ENCODE peak calls at places on chromosomes 5 and 9, in seven cellular contexts. Q, F, I, L, C, A and V are unnamed samples.

GRCh38 chr9:136611606-136612005 is 51.1 kb upstream of the EGFL7 start:
- DNase-seq in Q (no peak), F (no peak), I (no peak), L (no peak), C (no peak), A (no peak), V (no peak)

GRCh38 chr5:158384535-158385421 is 525.8 kb upstream of the CLINT1 start:
- DNase-seq in Q (no peak), F (no peak), I (no peak), L (no peak), C (peak; percentile 26), A (no peak), V (no peak)

GRCh38 chr9:128807827-128808226 is 10.5 kb upstream of the ENDOG start:
- DNase-seq in Q (no peak), F (no peak), I (no peak), L (no peak), C (no peak), A (no peak), V (no peak)

GRCh38 chr9:128125575-128126354 is 1.8 kb downstream of the PTGES2 start:
- DNase-seq in Q (no peak), F (no peak), I (no peak), L (no peak), C (no peak), A (peak; percentile 49), V (peak; percentile 44)

GRCh38 chr5:12805165-12805698 is 901.0 kb upstream of the CTNND2 start:
- DNase-seq in Q (no peak), F (no peak), I (peak; percentile 12), L (no peak), C (no peak), A (no peak), V (no peak)

GRCh38 chr9:112074250-112075008 is 100.7 kb downstream of the SUSD1 start:
- DNase-seq in Q (peak; percentile 79), F (peak; percentile 56), I (peak; percentile 60), L (peak; percentile 11), C (peak; percentile 62), A (peak; percentile 83), V (peak; percentile 74)

GRCh38 chr9:129486496-129487306 is 134.2 kb downstream of the C9orf50 start:
- DNase-seq in Q (no peak), F (no peak), I (no peak), L (no peak), C (peak; percentile 97), A (no peak), V (no peak)

GRCh38 chr5:17020586-17021362 is 84.7 kb upstream of the MYO10 start:
- DNase-seq in Q (no peak), F (no peak), I (no peak), L (no peak), C (no peak), A (no peak), V (no peak)

GRCh38 chr5:21152611-21153010 is 1164.6 kb upstream of the CDH18 start:
- DNase-seq in Q (no peak), F (no peak), I (no peak), L (peak; percentile 61), C (no peak), A (no peak), V (no peak)

GRCh38 chr9:132516911-132517310 is 65.5 kb upstream of the BARHL1 start:
- DNase-seq in Q (no peak), F (no peak), I (no peak), L (no peak), C (no peak), A (no peak), V (no peak)

GRCh38 chr9:120043448-120043847 is 536.5 kb downstream of the CDK5RAP2 start:
- DNase-seq in Q (no peak), F (no peak), I (no peak), L (no peak), C (no peak), A (no peak), V (no peak)

GRCh38 chr9:38650564-38650963 is 30.2 kb upstream of the ANKRD18A start:
- DNase-seq in Q (no peak), F (no peak), I (no peak), L (no peak), C (no peak), A (no peak), V (no peak)

GRCh38 chr5:103915081-103915480 is 352.5 kb upstream of the NUDT12 start:
- DNase-seq in Q (no peak), F (no peak), I (no peak), L (no peak), C (no peak), A (no peak), V (no peak)

GRCh38 chr5:155258139-155258538 is 244.6 kb downstream of the KIF4B start:
- DNase-seq in Q (no peak), F (no peak), I (no peak), L (no peak), C (peak; percentile 42), A (peak; percentile 7), V (peak; percentile 13)

GRCh38 chr9:136439550-136440408 is at the start of gene INPP5E:
- DNase-seq in Q (peak; percentile 74), F (peak; percentile 83), I (peak; percentile 99), L (peak; percentile 68), C (peak; percentile 42), A (peak; percentile 92), V (peak; percentile 86)

GRCh38 chr5:176742246-176743105 is 67.9 kb upstream of the UNC5A start:
- DNase-seq in Q (no peak), F (no peak), I (peak; percentile 16), L (no peak), C (no peak), A (no peak), V (peak; percentile 25)

GRCh38 chr9:78858266-78858665 is 561.3 kb downstream of the PSAT1 start:
- DNase-seq in Q (peak; percentile 20), F (no peak), I (no peak), L (no peak), C (no peak), A (no peak), V (no peak)

GRCh38 chr5:76691470-76692273 is 24.3 kb upstream of the F2R start:
- DNase-seq in Q (peak; percentile 53), F (no peak), I (peak; percentile 21), L (no peak), C (no peak), A (no peak), V (peak; percentile 87)

GRCh38 chr9:86721843-86722705 is 225.2 kb downstream of the GAS1 start:
- DNase-seq in Q (peak; percentile 76), F (no peak), I (no peak), L (no peak), C (peak; percentile 75), A (no peak), V (peak; percentile 81)

GRCh38 chr9:136114606-136115005 is 4.1 kb downstream of the TMEM250 start:
- DNase-seq in Q (no peak), F (no peak), I (no peak), L (no peak), C (no peak), A (no peak), V (no peak)

GRCh38 chr9:133537257-133537656 is 2.8 kb downstream of the ADAMTSL2 start:
- DNase-seq in Q (no peak), F (no peak), I (no peak), L (no peak), C (no peak), A (no peak), V (no peak)

GRCh38 chr5:107594253-107595045 is 76.3 kb downstream of the EFNA5 start:
- DNase-seq in Q (no peak), F (no peak), I (no peak), L (no peak), C (peak; percentile 50), A (no peak), V (no peak)

GRCh38 chr5:180611140-180611850 is 20.0 kb upstream of the SCGB3A1 start:
- DNase-seq in Q (peak; percentile 32), F (no peak), I (no peak), L (no peak), C (no peak), A (no peak), V (peak; percentile 82)

GRCh38 chr5:56608216-56608925 is 207.0 kb upstream of the MAP3K1 start:
- DNase-seq in Q (peak; percentile 64), F (no peak), I (no peak), L (no peak), C (no peak), A (peak; percentile 53), V (no peak)

GRCh38 chr9:131201856-131202255 is 74.5 kb downstream of the FAM78A start:
- DNase-seq in Q (no peak), F (no peak), I (no peak), L (no peak), C (no peak), A (no peak), V (no peak)

GRCh38 chr5:157648275-157648990 is 3.8 kb downstream of the SOX30 start:
- DNase-seq in Q (no peak), F (no peak), I (no peak), L (no peak), C (no peak), A (peak; percentile 29), V (no peak)

GRCh38 chr5:60488466-60489130 is 211.4 kb downstream of the DEPDC1B start:
- DNase-seq in Q (no peak), F (no peak), I (no peak), L (no peak), C (no peak), A (no peak), V (no peak)

GRCh38 chr5:33242264-33242663 is 198.5 kb upstream of the TARS1 start:
- DNase-seq in Q (no peak), F (no peak), I (no peak), L (no peak), C (no peak), A (no peak), V (no peak)

GRCh38 chr9:134165357-134166315 is 1.3 kb upstream of the RNU6ATAC start:
- DNase-seq in Q (peak; percentile 26), F (peak; percentile 19), I (no peak), L (no peak), C (no peak), A (peak; percentile 53), V (no peak)

GRCh38 chr5:35819656-35820055 is 37.0 kb upstream of the IL7R start:
- DNase-seq in Q (no peak), F (no peak), I (no peak), L (no peak), C (no peak), A (no peak), V (no peak)

GRCh38 chr5:133225671-133226152 is 173.9 kb downstream of the HSPA4 start:
- DNase-seq in Q (no peak), F (no peak), I (no peak), L (no peak), C (no peak), A (no peak), V (no peak)